ENCODE peak calls at places on chromosomes 6 and 20, in six cellular contexts. T, H, M, B, S and C are unnamed samples.

GRCh38 chr20:856361-856775 is 22.9 kb downstream of the FAM110A start:
- DNase-seq in H (no peak), T (no peak), M (no peak), B (peak), S (no peak), C (peak)

GRCh38 chr6:18488004-18488403 is 100.9 kb downstream of the RNF144B start:
- DNase-seq in M (no peak), B (no peak), H (no peak), S (no peak), T (no peak), C (no peak)

GRCh38 chr6:158631678-158632537 is 12.6 kb downstream of the DYNLT1 start:
- DNase-seq in S (no peak), H (no peak), B (peak), T (no peak), M (no peak), C (peak)

GRCh38 chr20:58420798-58421496 is 31.9 kb downstream of the VAPB start:
- DNase-seq in T (no peak), B (peak), M (no peak), S (no peak), H (no peak), C (no peak)

GRCh38 chr6:44126320-44127149 is 717 bp downstream of the MRPL14 start:
- DNase-seq in T (no peak), H (peak), S (no peak), B (peak), M (peak), C (peak)

GRCh38 chr20:36385503-36385902 is 79.4 kb downstream of the DLGAP4 start:
- DNase-seq in H (no peak), S (no peak), M (no peak), B (no peak), T (no peak), C (no peak)

GRCh38 chr20:13231031-13231752 is 10.1 kb downstream of the ISM1 start:
- DNase-seq in M (no peak), H (peak), B (no peak), T (no peak), S (peak), C (no peak)

GRCh38 chr20:46931699-46932098 is 37.1 kb downstream of the EYA2 start:
- DNase-seq in T (no peak), M (no peak), H (no peak), B (no peak), S (no peak), C (no peak)

GRCh38 chr6:34240329-34241248 is 3.9 kb downstream of the HMGA1 start:
- DNase-seq in B (no peak), M (no peak), S (no peak), T (no peak), H (peak), C (peak)